ENCODE peak calls at places on chromosomes 4 and X, in six cellular contexts. B is NT2/D1, M is endothelial cell of umbilical vein, Q is left ventricle myocardium inferior, J is stomach, R is brain microvascular endothelial cell. T is an unnamed sample.

GRCh38 chr4:69896530-69897116 is 34.2 kb upstream of the CSN1S1 start:
- DNase-seq in B (no peak), M (no peak), Q (no peak), J (no peak), R (no peak), T (no peak)

GRCh38 chrX:54043084-54043483 is 1.2 kb downstream of the PHF8 start:
- DNase-seq in B (no peak), M (no peak), Q (no peak), J (no peak), R (no peak), T (no peak)

GRCh38 chrX:43881410-43882293 is 598 bp downstream of the MAOB start:
- DNase-seq in B (no peak), M (no peak), Q (no peak), J (no peak), R (no peak), T (peak; percentile 74)

GRCh38 chr4:175071123-175071522 is 153.0 kb downstream of the ADAM29 start:
- DNase-seq in B (no peak), M (no peak), Q (no peak), J (no peak), R (peak; percentile 36), T (no peak)

GRCh38 chrX:150759568-150760416 is 66.6 kb downstream of the MTMR1 start:
- DNase-seq in B (no peak), M (no peak), Q (no peak), J (no peak), R (no peak), T (no peak)

GRCh38 chr4:106746451-106746850 is 289.7 kb downstream of the DKK2 start:
- DNase-seq in B (no peak), M (peak; percentile 20), Q (no peak), J (no peak), R (peak; percentile 6), T (no peak)

GRCh38 chr4:151195801-151196200 is 81.2 kb upstream of the PRSS48 start:
- DNase-seq in B (no peak), M (peak; percentile 89), Q (no peak), J (no peak), R (peak; percentile 25), T (no peak)

GRCh38 chrX:74535633-74536141 is 78.7 kb downstream of the RLIM start:
- DNase-seq in B (peak; percentile 6), M (peak; percentile 50), Q (peak; percentile 76), J (peak; percentile 63), R (peak; percentile 27), T (peak; percentile 63)

GRCh38 chr4:777520-778262 is 48.2 kb downstream of the CPLX1 start:
- DNase-seq in B (no peak), M (no peak), Q (no peak), J (no peak), R (no peak), T (no peak)

GRCh38 chrX:153400146-153401132 is 711 bp downstream of the PNMA6E start:
- DNase-seq in B (peak; percentile 25), M (peak; percentile 7), Q (no peak), J (peak; percentile 35), R (no peak), T (peak; percentile 59)

GRCh38 chr4:125316781-125317525 is 2.2 kb downstream of the FAT4 start:
- DNase-seq in B (no peak), M (peak; percentile 47), Q (peak; percentile 40), J (peak; percentile 34), R (peak; percentile 23), T (no peak)

GRCh38 chr4:48028654-48029053 is 12.1 kb downstream of the NIPAL1 start:
- DNase-seq in B (no peak), M (no peak), Q (no peak), J (no peak), R (no peak), T (no peak)

GRCh38 chr4:4840351-4840750 is 19.1 kb upstream of the MSX1 start:
- DNase-seq in B (no peak), M (no peak), Q (no peak), J (no peak), R (no peak), T (no peak)

GRCh38 chr4:165787516-165788274 is 85.3 kb upstream of the TLL1 start:
- DNase-seq in B (no peak), M (no peak), Q (no peak), J (no peak), R (no peak), T (no peak)

GRCh38 chrX:57104921-57105398 is 16.4 kb downstream of the SPIN2B start:
- DNase-seq in B (peak; percentile 59), M (no peak), Q (no peak), J (no peak), R (no peak), T (no peak)

GRCh38 chrX:57103489-57103888 is 17.9 kb downstream of the SPIN2B start:
- DNase-seq in B (no peak), M (no peak), Q (no peak), J (no peak), R (no peak), T (no peak)

GRCh38 chrX:57104406-57104805 is 16.9 kb downstream of the SPIN2B start:
- DNase-seq in B (no peak), M (no peak), Q (no peak), J (no peak), R (no peak), T (no peak)
- H3K27me3 ChIP-seq in B (no peaks in the 10 kb centered on the region), M (no peaks in the 10 kb centered on the region), Q (no peaks in the 10 kb centered on the region), J (no peaks in the 10 kb centered on the region), R (no peaks in the 10 kb centered on the region), T (no peaks in the 10 kb centered on the region)

GRCh38 chr4:140497428-140497775 is 691 bp downstream of the MGAT4D start:
- DNase-seq in B (no peak), M (no peak), Q (no peak), J (no peak), R (no peak), T (no peak)
- H3K27me3 ChIP-seq in B (no peaks in the 10 kb centered on the region), M (peaks cover 30% of the 10 kb centered on the region), Q (peaks cover 83% of the 10 kb centered on the region), J (no peaks in the 10 kb centered on the region), R (peaks cover 38% of the 10 kb centered on the region), T (peaks cover 57% of the 10 kb centered on the region)

GRCh38 chrX:11757729-11758399 is at the start of gene MSL3:
- DNase-seq in B (no peak), M (peak; percentile 71), Q (peak; percentile 58), J (peak; percentile 56), R (peak; percentile 29), T (peak; percentile 73)
- H3K27me3 ChIP-seq in B (no peaks in the 10 kb centered on the region), M (peaks cover 5% of the 10 kb centered on the region), Q (no peaks in the 10 kb centered on the region), J (no peaks in the 10 kb centered on the region), R (no peaks in the 10 kb centered on the region), T (peaks cover 12% of the 10 kb centered on the region)

DNA sequence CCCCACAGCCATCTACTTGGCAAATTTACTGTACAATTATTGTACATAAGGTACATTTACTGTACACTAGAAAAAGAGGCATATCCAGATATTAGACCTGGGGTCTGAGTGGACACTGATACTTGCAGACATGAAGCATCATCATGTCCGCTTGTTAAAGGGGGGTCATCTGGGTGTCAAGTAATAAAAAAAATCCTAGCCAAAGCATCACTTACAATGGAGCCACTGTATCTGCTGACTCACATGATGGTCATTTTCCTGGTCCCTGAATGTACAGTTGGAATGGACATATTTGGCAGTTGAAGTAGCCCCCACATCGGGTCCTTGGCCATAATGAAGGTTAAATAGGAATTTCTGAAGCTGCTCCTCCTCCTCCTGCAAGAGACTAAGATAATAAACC is 228.8 kb downstream of the THOC2 start:
- DNase-seq in B (no peak), M (no peak), Q (no peak), J (no peak), R (no peak), T (no peak)
- H3K27me3 ChIP-seq in B (no peaks in the 10 kb centered on the region), M (no peaks in the 10 kb centered on the region), Q (no peaks in the 10 kb centered on the region), J (no peaks in the 10 kb centered on the region), R (no peaks in the 10 kb centered on the region), T (no peaks in the 10 kb centered on the region)

DNA sequence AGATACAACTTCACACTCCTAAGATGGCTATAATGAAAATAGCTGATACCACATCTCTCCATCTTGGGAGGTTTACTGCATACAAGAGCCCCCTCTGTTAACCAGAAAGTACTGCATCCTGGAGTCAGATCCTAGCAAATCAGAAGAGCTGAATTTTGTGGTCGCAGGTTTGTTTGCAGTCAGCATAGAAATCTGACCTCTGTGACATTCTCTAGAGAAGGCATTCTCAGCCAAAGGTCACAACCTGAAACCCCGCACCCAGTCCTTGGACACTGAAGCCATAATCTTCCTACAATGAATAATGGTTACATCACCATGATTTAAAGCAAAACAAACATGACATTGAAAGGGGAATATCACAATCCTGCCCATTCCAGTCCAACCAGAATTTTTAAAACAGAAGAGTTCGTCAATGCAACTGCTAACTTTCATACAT is 17.7 kb downstream of the HS6ST2 start:
- DNase-seq in B (no peak), M (no peak), Q (no peak), J (no peak), R (no peak), T (no peak)
- H3K27me3 ChIP-seq in B (no peaks in the 10 kb centered on the region), M (no peaks in the 10 kb centered on the region), Q (no peaks in the 10 kb centered on the region), J (no peaks in the 10 kb centered on the region), R (no peaks in the 10 kb centered on the region), T (peaks cover 7% of the 10 kb centered on the region)

DNA sequence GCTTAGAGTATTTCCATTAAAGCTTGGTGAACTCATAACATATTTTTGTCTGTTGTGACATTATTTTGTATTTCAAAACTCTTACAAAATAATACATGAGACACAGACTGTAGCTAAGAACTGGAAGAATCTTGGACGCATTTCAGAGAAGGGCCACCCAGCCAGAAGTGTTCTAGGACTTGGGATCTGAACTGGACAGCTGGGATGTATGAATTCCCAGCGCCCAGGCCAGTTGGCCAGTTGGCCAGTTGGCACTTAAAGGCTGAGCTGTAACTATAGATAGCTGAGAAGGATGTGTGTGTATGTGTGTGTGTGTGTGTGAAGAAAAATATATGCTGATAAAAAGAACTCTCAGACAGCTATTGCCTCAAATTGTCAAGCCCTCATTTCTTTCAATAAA is 193.4 kb upstream of the GPR101 start:
- DNase-seq in B (no peak), M (no peak), Q (no peak), J (no peak), R (no peak), T (no peak)
- H3K27me3 ChIP-seq in B (no peaks in the 10 kb centered on the region), M (no peaks in the 10 kb centered on the region), Q (no peaks in the 10 kb centered on the region), J (no peaks in the 10 kb centered on the region), R (no peaks in the 10 kb centered on the region), T (peaks cover 11% of the 10 kb centered on the region)

DNA sequence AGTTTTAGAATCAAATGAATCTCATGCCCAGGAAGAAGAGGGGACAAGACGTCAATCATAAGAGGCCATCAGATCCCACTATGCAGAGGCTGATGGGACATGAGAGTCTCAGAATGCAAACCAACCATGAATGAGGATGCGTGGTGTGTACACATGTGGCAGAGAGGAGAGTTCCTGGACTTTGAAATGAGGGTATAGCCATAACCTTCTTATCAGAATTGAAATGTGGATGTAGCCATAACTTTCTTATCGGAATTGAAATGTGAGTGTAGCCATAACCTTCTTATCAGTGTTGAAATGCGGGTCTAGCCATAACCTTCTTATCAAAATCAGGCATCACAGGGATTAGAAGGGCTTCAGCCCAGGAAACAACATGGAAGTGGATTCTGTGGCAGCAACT is 415.5 kb upstream of the FAT1 start:
- DNase-seq in B (no peak), M (no peak), Q (no peak), J (no peak), R (no peak), T (no peak)
- H3K27me3 ChIP-seq in B (no peaks in the 10 kb centered on the region), M (no peaks in the 10 kb centered on the region), Q (no peaks in the 10 kb centered on the region), J (no peaks in the 10 kb centered on the region), R (no peaks in the 10 kb centered on the region), T (no peaks in the 10 kb centered on the region)

DNA sequence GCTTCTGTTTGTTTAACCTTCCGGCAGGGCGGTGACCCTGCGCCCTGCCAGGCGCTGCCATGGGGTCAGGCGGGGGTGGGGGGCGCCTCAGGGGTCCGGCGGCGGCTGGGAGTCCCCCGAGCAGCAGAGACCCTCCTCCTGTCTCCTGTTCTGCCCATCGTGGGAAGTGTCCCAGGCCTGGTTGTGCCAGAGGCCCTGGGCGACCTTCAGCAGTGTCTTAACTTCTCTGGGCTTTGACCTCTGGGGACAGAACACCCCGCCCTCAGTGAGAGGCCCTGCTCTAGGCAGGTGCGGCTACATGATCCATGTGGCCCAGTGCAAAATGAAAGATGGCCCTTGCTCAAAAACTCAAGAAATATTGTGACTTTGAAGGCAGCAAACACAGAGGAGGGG is 22.8 kb upstream of the HMX1 start:
- DNase-seq in B (no peak), M (no peak), Q (no peak), J (no peak), R (no peak), T (no peak)
- H3K27me3 ChIP-seq in B (peaks cover 66% of the 10 kb centered on the region), M (peaks cover 40% of the 10 kb centered on the region), Q (peaks cover 100% of the 10 kb centered on the region), J (peaks cover 25% of the 10 kb centered on the region), R (peaks cover 44% of the 10 kb centered on the region), T (peaks cover 45% of the 10 kb centered on the region)